ENCODE peak calls at places on chromosomes 13 and 19, in nine cellular contexts. P is stomach, W is breast epithelium, R is endothelial cell of umbilical vein, O is suprapubic skin, K is prostate gland, L is HCT116, T is esophagus muscularis mucosa, B is K562. V is an unnamed sample. For H3K27me3, the result is how much of the 10 kb centered on the place peaks cover.

GRCh38 chr13:98293570-98294142 is 116.6 kb upstream of the RNF113B start:
- DNase-seq in P (no peak), W (no peak), R (no peak), O (no peak), K (no peak), L (no peak), T (no peak), B (no peak), V (no peak)

GRCh38 chr19:47839913-47840312 is 18.2 kb downstream of the CRX start:
- DNase-seq in P (no peak), W (no peak), R (no peak), O (no peak), K (no peak), L (no peak), T (no peak), B (no peak), V (no peak)

GRCh38 chr13:100658363-100658762 is 16.2 kb downstream of the TMTC4 start:
- DNase-seq in P (no peak), W (no peak), R (no peak), O (no peak), K (no peak), L (no peak), T (no peak), B (no peak), V (no peak)

GRCh38 chr13:36418022-36418805 is 14.1 kb upstream of the CCNA1 start:
- DNase-seq in P (no peak), W (no peak), R (peak), O (no peak), K (no peak), L (no peak), T (no peak), B (no peak), V (no peak)

GRCh38 chr13:76837811-76838210 is 48.4 kb downstream of the KCTD12 start:
- DNase-seq in P (no peak), W (no peak), R (no peak), O (no peak), K (no peak), L (no peak), T (no peak), B (no peak), V (no peak)

GRCh38 chr19:53532362-53532761 is 5.6 kb upstream of the ZNF331 start:
- DNase-seq in P (no peak), W (no peak), R (no peak), O (no peak), K (no peak), L (no peak), T (no peak), B (no peak), V (no peak)

GRCh38 chr19:11693505-11694499 is 44.9 kb downstream of the ZNF823 start:
- DNase-seq in P (no peak), W (no peak), R (no peak), O (no peak), K (no peak), L (peak), T (no peak), B (no peak), V (no peak)

GRCh38 chr19:46791944-46792343 is 3.5 kb upstream of the SLC1A5 start:
- DNase-seq in P (no peak), W (no peak), R (no peak), O (no peak), K (no peak), L (no peak), T (no peak), B (no peak), V (no peak)

GRCh38 chr19:20318616-20319015 is 151.6 kb downstream of the ZNF486 start:
- DNase-seq in P (no peak), W (no peak), R (no peak), O (no peak), K (peak), L (no peak), T (no peak), B (no peak), V (no peak)

GRCh38 chr13:59946924-59947323 is 216.8 kb downstream of the DIAPH3 start:
- DNase-seq in P (no peak), W (no peak), R (peak), O (no peak), K (no peak), L (no peak), T (no peak), B (no peak), V (no peak)

GRCh38 chr19:16831531-16831930 is 2.3 kb downstream of the SIN3B start:
- DNase-seq in P (no peak), W (no peak), R (no peak), O (no peak), K (no peak), L (no peak), T (no peak), B (no peak), V (no peak)

GRCh38 chr13:97559030-97559429 is 125.1 kb downstream of the RAP2A start:
- DNase-seq in P (no peak), W (no peak), R (no peak), O (no peak), K (no peak), L (no peak), T (no peak), B (no peak), V (no peak)

GRCh38 chr19:8334458-8335342 is 8.4 kb downstream of the KANK3 start:
- DNase-seq in P (peak), W (no peak), R (peak), O (no peak), K (peak), L (peak), T (no peak), B (no peak), V (peak)

GRCh38 chr13:98976338-98976737 is 1.5 kb downstream of the DOCK9 start:
- DNase-seq in P (no peak), W (no peak), R (no peak), O (no peak), K (no peak), L (no peak), T (no peak), B (no peak), V (no peak)

GRCh38 chr13:93224545-93224944 is 2.1 kb upstream of the GPC6 start:
- DNase-seq in P (no peak), W (no peak), R (no peak), O (no peak), K (no peak), L (no peak), T (no peak), B (no peak), V (no peak)

GRCh38 chr13:109897988-109898623 is 111.7 kb upstream of the IRS2 start:
- DNase-seq in P (no peak), W (no peak), R (no peak), O (no peak), K (no peak), L (no peak), T (peak), B (no peak), V (no peak)

GRCh38 chr19:46349311-46349993 is 2.6 kb downstream of the PPP5C start:
- DNase-seq in P (no peak), W (no peak), R (no peak), O (no peak), K (no peak), L (no peak), T (no peak), B (no peak), V (no peak)

GRCh38 chr13:41402695-41403511 is 54.4 kb upstream of the RGCC start:
- DNase-seq in P (no peak), W (no peak), R (no peak), O (no peak), K (no peak), L (no peak), T (peak), B (peak), V (no peak)

GRCh38 chr19:32291876-32292275 is 53.5 kb upstream of the ZNF507 start:
- DNase-seq in P (no peak), W (no peak), R (no peak), O (no peak), K (no peak), L (no peak), T (peak), B (no peak), V (no peak)

GRCh38 chr19:2978467-2978767 is 1.1 kb downstream of the TLE6 start:
- DNase-seq in P (no peak), W (no peak), R (no peak), O (no peak), K (no peak), L (no peak), T (no peak), B (no peak), V (no peak)

GRCh38 chr13:114151565-114152284 is 19.3 kb upstream of the RASA3 start:
- DNase-seq in P (peak), W (no peak), R (no peak), O (peak), K (peak), L (peak), T (no peak), B (no peak), V (no peak)

GRCh38 chr19:1276620-1277007 is 1.3 kb downstream of the FAM174C start:
- DNase-seq in P (no peak), W (no peak), R (no peak), O (no peak), K (peak), L (no peak), T (no peak), B (no peak), V (peak)

GRCh38 chr19:1275260-1275975 is at the start of gene FAM174C:
- DNase-seq in P (peak), W (peak), R (peak), O (peak), K (peak), L (peak), T (peak), B (peak), V (peak)

GRCh38 chr19:1277061-1277460 is 1.7 kb downstream of the FAM174C start:
- DNase-seq in P (no peak), W (no peak), R (no peak), O (no peak), K (no peak), L (no peak), T (no peak), B (no peak), V (peak)

GRCh38 chr19:1274852-1275259 is 474 bp upstream of the FAM174C start:
- DNase-seq in P (no peak), W (no peak), R (no peak), O (no peak), K (no peak), L (no peak), T (no peak), B (peak), V (no peak)

DNA sequence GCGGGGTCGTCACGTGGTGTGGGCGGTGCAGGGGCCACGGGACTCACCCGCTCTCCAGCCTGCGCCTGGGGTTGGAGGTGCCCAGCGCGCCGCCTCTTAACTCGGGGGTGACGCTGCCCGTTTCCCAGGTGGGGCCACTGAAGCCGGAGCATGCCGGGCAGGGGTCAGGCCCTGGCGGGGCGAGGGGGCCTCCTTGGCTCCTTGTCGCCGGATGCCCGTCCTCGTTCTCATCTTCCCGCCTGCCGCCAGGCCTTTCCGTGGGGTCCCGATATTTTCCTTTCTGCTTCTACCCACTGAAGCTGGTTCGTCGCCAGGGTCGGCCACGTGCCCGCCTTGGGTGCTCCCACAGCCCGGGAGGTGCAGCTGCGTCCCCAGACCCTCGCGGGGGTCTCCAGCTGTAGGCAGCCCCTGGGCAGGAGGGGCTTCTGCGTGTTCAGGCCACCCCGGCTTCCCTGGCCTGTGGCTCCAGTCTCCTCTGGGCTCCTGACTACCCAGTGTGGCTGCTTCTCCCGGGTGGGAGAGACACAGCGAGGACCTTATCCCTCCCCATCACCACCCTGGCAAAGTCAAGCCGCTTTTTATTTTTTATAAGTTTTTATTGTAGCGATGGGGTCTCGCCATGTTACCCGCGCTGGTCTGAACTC is 768 bp downstream of the FAM174C start:
- DNase-seq in P (no peak), W (no peak), R (no peak), O (no peak), K (peak), L (no peak), T (no peak), B (no peak), V (no peak)
- TF ChIP-seq POLR2AphosphoS5 in P (no peak), W (no peak), R (no peak), O (no peak), K (peak), L (peak), T (peak), B (no peak), V (peak)

DNA sequence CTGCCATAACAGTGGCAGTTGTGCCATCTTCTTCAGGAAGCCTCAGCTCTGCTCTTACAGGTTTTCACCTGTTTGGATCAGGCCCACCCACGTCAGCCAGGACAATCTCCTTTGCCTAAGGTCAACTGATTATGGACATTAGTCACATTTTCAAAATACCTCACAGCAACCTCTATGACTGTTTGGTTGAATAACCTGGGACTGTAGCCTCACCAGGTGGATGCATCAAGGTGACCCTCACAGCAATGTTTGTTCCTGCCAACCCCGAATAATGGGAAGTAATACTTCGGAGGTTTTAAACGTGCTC is 17.2 kb upstream of the ATP12A start:
- DNase-seq in P (no peak), W (no peak), R (no peak), O (no peak), K (no peak), L (no peak), T (no peak), B (no peak), V (no peak)
- TF ChIP-seq POLR2A in P (no peak), W (no peak), R (no peak), O (no peak), K (no peak), L (no peak), T (no peak), B (no peak), V (no peak)

GRCh38 chr19:4582980-4583842 is 23.7 kb upstream of the SEMA6B start:
- DNase-seq in P (no peak), W (no peak), R (no peak), O (no peak), K (no peak), L (no peak), T (no peak), B (no peak), V (peak)

GRCh38 chr19:4586245-4586644 is 26.8 kb upstream of the SEMA6B start:
- DNase-seq in P (no peak), W (no peak), R (no peak), O (no peak), K (no peak), L (no peak), T (no peak), B (no peak), V (no peak)

GRCh38 chr19:4583961-4584669 is 24.6 kb upstream of the SEMA6B start:
- DNase-seq in P (no peak), W (no peak), R (peak), O (no peak), K (no peak), L (no peak), T (no peak), B (peak), V (peak)

GRCh38 chr19:4585556-4585955 is 26.1 kb upstream of the SEMA6B start:
- DNase-seq in P (no peak), W (no peak), R (no peak), O (no peak), K (no peak), L (no peak), T (no peak), B (no peak), V (no peak)

DNA sequence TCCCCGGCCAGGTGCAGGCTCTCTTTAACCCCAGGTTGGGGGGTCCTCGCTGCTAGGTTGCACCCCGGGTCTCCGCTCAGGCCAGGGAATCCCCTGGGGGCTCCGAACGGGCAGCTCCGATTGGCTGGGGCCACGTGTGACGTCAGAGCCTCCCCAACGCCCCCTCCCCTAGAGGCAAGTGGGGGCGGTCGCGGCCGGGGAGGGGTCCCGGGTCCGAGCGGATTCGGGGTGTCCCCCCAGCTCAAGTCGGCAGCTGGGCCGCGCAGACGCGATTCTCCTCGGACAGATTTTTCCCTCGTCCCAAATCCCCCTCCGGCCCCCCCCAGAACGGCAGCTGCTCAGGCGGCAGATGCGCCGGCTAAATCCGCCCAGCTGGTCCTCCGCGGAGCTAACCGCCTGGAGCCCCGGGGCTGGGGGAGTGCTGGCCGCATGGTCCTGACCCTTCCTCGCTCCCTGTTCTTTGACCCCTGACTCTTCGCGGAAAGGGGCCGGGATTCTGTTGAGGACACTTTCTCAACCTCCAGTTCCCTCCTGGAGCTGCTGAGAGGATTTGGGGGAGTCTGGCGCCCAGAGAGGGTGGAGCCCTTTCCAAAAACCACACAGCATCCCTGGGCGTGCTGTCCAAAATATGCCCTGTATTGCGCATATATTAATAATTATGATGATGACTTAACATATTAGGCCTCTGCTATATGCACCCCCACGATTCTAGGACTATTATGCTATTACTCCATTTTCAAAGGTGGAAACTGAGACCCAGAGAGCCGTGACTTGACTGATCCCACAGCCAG is 25.4 kb upstream of the SEMA6B start:
- DNase-seq in P (no peak), W (no peak), R (no peak), O (no peak), K (no peak), L (no peak), T (no peak), B (peak), V (no peak)
- H3K27me3 ChIP-seq in P (half or more), W (half or more), R (under half), O (half or more), K (under half), L (under half), T (half or more), B (under half), V (half or more)

GRCh38 chr13:34294483-34295129 is 476.7 kb downstream of the RFC3 start:
- DNase-seq in P (no peak), W (no peak), R (no peak), O (no peak), K (no peak), L (no peak), T (no peak), B (no peak), V (no peak)

GRCh38 chr13:34303346-34303745 is 485.4 kb downstream of the RFC3 start:
- DNase-seq in P (peak), W (no peak), R (no peak), O (no peak), K (no peak), L (no peak), T (no peak), B (no peak), V (no peak)

GRCh38 chr13:34302596-34302995 is 484.6 kb downstream of the RFC3 start:
- DNase-seq in P (no peak), W (no peak), R (no peak), O (no peak), K (no peak), L (no peak), T (no peak), B (no peak), V (no peak)

GRCh38 chr13:34300559-34300958 is 482.6 kb downstream of the RFC3 start:
- DNase-seq in P (no peak), W (no peak), R (no peak), O (no peak), K (no peak), L (no peak), T (no peak), B (no peak), V (no peak)
- TF ChIP-seq POLR2AphosphoS5 in P (no peak), W (no peak), R (no peak), O (no peak), K (no peak), L (no peak), T (no peak), B (no peak), V (no peak)

GRCh38 chr19:55146648-55147218 is 2.3 kb downstream of the TNNT1 start:
- DNase-seq in P (no peak), W (no peak), R (no peak), O (no peak), K (no peak), L (peak), T (no peak), B (peak), V (no peak)
- TF ChIP-seq POLR2A in P (no peak), W (no peak), R (no peak), O (no peak), K (no peak), L (peak), T (no peak), B (peak), V (no peak)

GRCh38 chr19:5478241-5478924 is 23.2 kb downstream of the ZNRF4 start:
- DNase-seq in P (no peak), W (no peak), R (no peak), O (no peak), K (no peak), L (no peak), T (no peak), B (no peak), V (no peak)

GRCh38 chr19:5479958-5480357 is 24.7 kb downstream of the ZNRF4 start:
- DNase-seq in P (no peak), W (no peak), R (no peak), O (no peak), K (no peak), L (no peak), T (no peak), B (no peak), V (no peak)

GRCh38 chr19:5480427-5480836 is 25.2 kb downstream of the ZNRF4 start:
- DNase-seq in P (peak), W (no peak), R (peak), O (no peak), K (no peak), L (peak), T (no peak), B (peak), V (no peak)

GRCh38 chr19:5478925-5479588 is 23.8 kb downstream of the ZNRF4 start:
- DNase-seq in P (no peak), W (no peak), R (no peak), O (no peak), K (no peak), L (no peak), T (no peak), B (no peak), V (no peak)

DNA sequence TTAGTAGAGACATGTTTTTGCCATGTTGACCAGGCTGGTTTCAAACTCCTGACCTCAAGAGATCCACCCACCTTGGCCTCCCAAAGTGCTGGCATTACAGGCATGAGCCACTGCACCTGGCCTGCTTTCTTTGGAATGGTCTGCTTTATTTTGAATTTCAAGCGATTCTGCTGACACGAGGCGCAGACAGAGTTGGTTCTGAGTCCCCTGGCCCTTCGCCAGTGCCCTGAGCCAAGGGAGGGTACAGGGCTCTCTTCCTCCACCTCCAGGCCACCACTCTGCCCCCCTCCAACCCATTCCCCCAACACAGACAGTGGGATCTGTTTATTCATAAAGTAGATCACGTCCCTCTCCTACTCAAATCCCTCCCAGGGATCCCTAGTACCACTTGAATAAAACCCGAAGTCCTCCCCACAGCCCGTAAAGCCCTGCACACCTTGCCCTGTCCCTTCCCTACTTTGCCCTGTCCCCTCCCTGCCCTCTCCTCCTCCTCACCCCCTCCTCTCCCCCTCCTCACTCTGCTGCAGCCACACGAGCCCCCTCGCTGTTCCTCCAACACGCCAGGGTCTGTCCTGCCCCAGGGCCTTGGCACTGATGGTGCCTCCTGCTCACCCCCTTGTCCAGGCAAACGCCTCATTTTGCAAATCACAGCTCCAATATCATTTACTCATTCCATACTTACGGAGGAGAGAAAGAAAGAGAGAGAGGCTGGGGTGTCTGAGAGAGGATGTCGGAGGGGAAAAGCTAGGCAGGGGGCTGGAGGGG is 22.4 kb downstream of the ZNRF4 start:
- DNase-seq in P (no peak), W (no peak), R (no peak), O (no peak), K (no peak), L (no peak), T (no peak), B (no peak), V (no peak)
- H3K27me3 ChIP-seq in P (half or more), W (under half), R (under half), O (under half), K (under half), L (under half), T (under half), B (under half), V (under half)

V was measured in spleen.